ENCODE peak calls at places on chromosomes 5 and 9, in four cellular contexts. One of them, this sample, is unnamed.
A peak's percentile ranks its signal among the peaks of the same experiment; 100 is the strongest.

GRCh38 chr9:128276574-128277270 is 646 bp downstream of the SWI5 start:
- DNase-seq in WTC11: peak; percentile 45
- DNase-seq in HepG2: no peak
- DNase-seq in K562: peak; percentile 67
- DNase-seq in this sample: no peak

GRCh38 chr5:136208946-136209345 is 16.0 kb upstream of the SMIM32 start:
- DNase-seq in WTC11: no peak
- DNase-seq in K562: no peak
- DNase-seq in HepG2: no peak
- DNase-seq in this sample: no peak

GRCh38 chr5:174176511-174176910 is 131.0 kb downstream of the NSG2 start:
- DNase-seq in HepG2: no peak
- DNase-seq in K562: no peak
- DNase-seq in WTC11: no peak
- DNase-seq in this sample: no peak

GRCh38 chr9:23851024-23851629 is 25.1 kb upstream of the ELAVL2 start:
- DNase-seq in WTC11: peak; percentile 68
- DNase-seq in HepG2: no peak
- DNase-seq in K562: no peak
- DNase-seq in this sample: no peak

GRCh38 chr5:176549871-176550270 is 729 bp downstream of the CDHR2 start:
- DNase-seq in HepG2: no peak
- DNase-seq in K562: no peak
- DNase-seq in WTC11: no peak
- DNase-seq in this sample: no peak

GRCh38 chr9:96135071-96135825 is 166.7 kb downstream of the HSD17B3 start:
- DNase-seq in HepG2: no peak
- DNase-seq in WTC11: no peak
- DNase-seq in K562: no peak
- DNase-seq in this sample: no peak

GRCh38 chr5:32600057-32600622 is 14.8 kb downstream of the SUB1 start:
- DNase-seq in HepG2: no peak
- DNase-seq in K562: no peak
- DNase-seq in WTC11: no peak
- DNase-seq in this sample: no peak

GRCh38 chr5:43099615-43100014 is 21.1 kb upstream of the ZNF131 start:
- DNase-seq in K562: no peak
- DNase-seq in HepG2: no peak
- DNase-seq in WTC11: no peak
- DNase-seq in this sample: no peak

GRCh38 chr9:18910858-18911257 is 122.2 kb downstream of the SAXO1 start:
- DNase-seq in WTC11: no peak
- DNase-seq in K562: no peak
- DNase-seq in HepG2: no peak
- DNase-seq in this sample: no peak

GRCh38 chr5:139284295-139284694 is 9.2 kb upstream of the MATR3 start:
- DNase-seq in HepG2: no peak
- DNase-seq in WTC11: no peak
- DNase-seq in K562: no peak
- DNase-seq in this sample: no peak

GRCh38 chr5:139282195-139282557 is 11.4 kb upstream of the MATR3 start:
- DNase-seq in K562: no peak
- DNase-seq in HepG2: no peak
- DNase-seq in WTC11: no peak
- DNase-seq in this sample: no peak

GRCh38 chr5:139287890-139288635 is 5.5 kb upstream of the MATR3 start:
- DNase-seq in K562: no peak
- DNase-seq in HepG2: no peak
- DNase-seq in WTC11: no peak
- DNase-seq in this sample: no peak

GRCh38 chr5:139285651-139286392 is 7.7 kb upstream of the MATR3 start:
- DNase-seq in K562: no peak
- DNase-seq in WTC11: no peak
- DNase-seq in HepG2: no peak
- DNase-seq in this sample: no peak

DNA sequence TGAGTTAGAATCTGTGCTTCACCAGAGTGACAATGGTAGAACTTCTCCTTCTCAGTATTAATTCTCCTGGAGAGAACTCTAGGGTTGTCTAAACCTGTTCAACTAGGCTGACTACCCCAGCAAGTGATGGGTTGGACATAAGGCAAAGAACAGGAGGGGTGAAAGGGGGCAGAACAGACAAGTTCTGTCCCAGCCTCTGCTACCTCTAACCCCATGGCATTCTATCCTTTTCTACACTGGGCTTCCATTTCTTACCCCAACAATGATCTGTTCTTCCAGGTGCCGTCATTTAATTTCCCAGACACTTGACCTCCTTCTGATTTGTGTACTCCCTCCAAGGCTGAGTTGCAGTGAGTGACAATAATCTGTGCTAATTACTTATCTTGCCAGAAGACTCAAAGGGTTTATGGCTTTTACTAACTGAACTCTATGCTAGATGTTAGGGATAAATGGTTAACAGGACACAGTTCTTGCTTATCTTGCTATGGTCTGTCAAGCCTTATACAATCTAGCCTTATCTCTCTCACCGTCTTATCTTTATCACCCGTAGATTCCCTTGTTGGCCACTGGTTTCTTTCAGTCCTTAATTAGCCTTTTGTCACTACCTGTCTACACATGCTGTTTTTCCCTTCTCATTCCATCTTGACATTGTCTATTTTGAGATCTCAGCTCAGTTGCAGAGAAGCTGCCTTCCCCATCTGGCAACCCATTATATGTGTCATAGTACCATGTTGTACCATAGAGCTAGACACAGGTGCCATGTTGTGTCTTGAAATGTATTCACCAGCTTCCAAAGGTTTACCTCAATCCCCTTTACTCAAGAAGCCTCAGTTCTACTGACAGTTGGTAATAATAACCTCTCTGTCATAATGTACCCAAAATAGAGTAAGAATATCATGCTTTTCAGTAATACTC is 10.0 kb upstream of the MATR3 start:
- DNase-seq in HepG2: no peak
- DNase-seq in WTC11: no peak
- DNase-seq in K562: no peak
- DNase-seq in this sample: no peak
- TF ChIP-seq ETV6 in HepG2: no peak
- TF ChIP-seq ETV6 in WTC11: no peak
- TF ChIP-seq ETV6 in K562: no peak
- TF ChIP-seq ETV6 in this sample: no peak

GRCh38 chr5:1642621-1643061 is 118.9 kb upstream of the LPCAT1 start:
- DNase-seq in WTC11: no peak
- DNase-seq in K562: no peak
- DNase-seq in HepG2: no peak
- DNase-seq in this sample: no peak
- TF ChIP-seq ETV6 in WTC11: no peak
- TF ChIP-seq ETV6 in K562: no peak
- TF ChIP-seq ETV6 in HepG2: no peak
- TF ChIP-seq ETV6 in this sample: no peak

DNA sequence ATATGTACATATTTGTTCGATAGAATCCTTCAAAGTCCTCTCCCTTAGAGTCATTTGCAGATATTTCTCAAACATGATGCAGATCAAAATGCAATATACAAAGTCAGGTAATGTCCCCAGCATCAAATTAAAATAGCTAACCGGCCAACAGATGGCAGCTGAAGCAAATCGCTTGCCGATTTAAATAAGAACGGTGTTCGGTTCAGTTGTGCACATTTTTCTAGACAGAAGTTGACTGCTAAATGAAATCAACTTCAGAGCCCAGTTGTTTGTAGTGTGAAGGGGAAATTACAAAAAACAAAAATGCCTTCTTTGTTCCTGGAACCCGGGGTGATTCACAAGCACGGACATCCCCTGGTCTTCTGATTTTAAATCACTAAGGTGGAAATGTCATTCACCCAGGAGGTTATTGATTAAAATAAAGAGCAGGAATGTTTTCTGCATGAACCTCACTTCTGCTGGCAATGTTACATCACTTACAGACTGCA is 219.2 kb downstream of the EBF1 start:
- DNase-seq in K562: no peak
- DNase-seq in HepG2: no peak
- DNase-seq in WTC11: no peak
- DNase-seq in this sample: no peak
- TF ChIP-seq ETV6 in K562: no peak
- TF ChIP-seq ETV6 in HepG2: no peak
- TF ChIP-seq ETV6 in WTC11: no peak
- TF ChIP-seq ETV6 in this sample: no peak

GRCh38 chr5:133287500-133287899 is 235.7 kb downstream of the HSPA4 start:
- DNase-seq in HepG2: peak; percentile 12
- DNase-seq in WTC11: no peak
- DNase-seq in K562: peak; percentile 20
- DNase-seq in this sample: no peak
- TF ChIP-seq ETV6 in HepG2: no peak
- TF ChIP-seq ETV6 in WTC11: no peak
- TF ChIP-seq ETV6 in K562: no peak
- TF ChIP-seq ETV6 in this sample: no peak

DNA sequence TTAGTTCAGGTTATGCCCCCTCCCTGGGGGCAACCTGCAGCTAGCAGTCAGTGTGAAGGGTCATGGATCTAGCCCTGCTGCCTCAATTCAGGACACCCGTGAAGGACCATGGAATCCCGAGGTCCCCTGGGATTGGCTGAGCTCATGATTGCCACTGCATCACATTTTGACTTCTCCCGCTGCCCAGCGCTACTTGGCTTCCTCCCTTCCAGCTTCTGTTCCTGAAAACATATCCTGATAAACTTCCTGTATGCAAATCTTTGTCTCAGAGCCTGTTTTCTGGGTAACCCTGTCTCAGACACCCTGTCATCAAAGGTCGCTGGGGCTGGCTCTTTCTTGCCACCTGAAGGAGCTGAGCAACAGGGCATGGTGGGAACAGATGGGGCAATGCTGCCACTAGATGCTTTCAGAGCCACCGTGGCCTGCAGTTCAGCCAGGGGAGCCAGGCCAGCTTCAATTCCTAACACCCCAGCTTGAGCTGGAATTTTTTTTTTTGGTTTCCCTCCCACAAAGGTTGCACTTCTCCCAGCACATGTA is 154.3 kb upstream of the TBC1D2 start:
- DNase-seq in WTC11: no peak
- DNase-seq in K562: no peak
- DNase-seq in HepG2: no peak
- DNase-seq in this sample: no peak
- TF ChIP-seq ETV6 in WTC11: no peak
- TF ChIP-seq ETV6 in K562: no peak
- TF ChIP-seq ETV6 in HepG2: no peak
- TF ChIP-seq ETV6 in this sample: no peak

GRCh38 chr5:124263172-124263571 is 483.3 kb downstream of the ZNF608 start:
- DNase-seq in WTC11: no peak
- DNase-seq in HepG2: no peak
- DNase-seq in K562: no peak
- DNase-seq in this sample: no peak

GRCh38 chr5:124261133-124261532 is 485.3 kb downstream of the ZNF608 start:
- DNase-seq in WTC11: no peak
- DNase-seq in K562: no peak
- DNase-seq in HepG2: no peak
- DNase-seq in this sample: no peak

GRCh38 chr5:124262443-124262842 is 484.0 kb downstream of the ZNF608 start:
- DNase-seq in K562: no peak
- DNase-seq in WTC11: no peak
- DNase-seq in HepG2: no peak
- DNase-seq in this sample: no peak

GRCh38 chr5:124263680-124264491 is 482.6 kb downstream of the ZNF608 start:
- DNase-seq in HepG2: no peak
- DNase-seq in K562: no peak
- DNase-seq in WTC11: peak; percentile 14
- DNase-seq in this sample: no peak

GRCh38 chr5:124264499-124264898 is 481.9 kb downstream of the ZNF608 start:
- DNase-seq in HepG2: no peak
- DNase-seq in K562: no peak
- DNase-seq in WTC11: no peak
- DNase-seq in this sample: no peak
- TF ChIP-seq ETV6 in HepG2: no peak
- TF ChIP-seq ETV6 in K562: no peak
- TF ChIP-seq ETV6 in WTC11: no peak
- TF ChIP-seq ETV6 in this sample: no peak

DNA sequence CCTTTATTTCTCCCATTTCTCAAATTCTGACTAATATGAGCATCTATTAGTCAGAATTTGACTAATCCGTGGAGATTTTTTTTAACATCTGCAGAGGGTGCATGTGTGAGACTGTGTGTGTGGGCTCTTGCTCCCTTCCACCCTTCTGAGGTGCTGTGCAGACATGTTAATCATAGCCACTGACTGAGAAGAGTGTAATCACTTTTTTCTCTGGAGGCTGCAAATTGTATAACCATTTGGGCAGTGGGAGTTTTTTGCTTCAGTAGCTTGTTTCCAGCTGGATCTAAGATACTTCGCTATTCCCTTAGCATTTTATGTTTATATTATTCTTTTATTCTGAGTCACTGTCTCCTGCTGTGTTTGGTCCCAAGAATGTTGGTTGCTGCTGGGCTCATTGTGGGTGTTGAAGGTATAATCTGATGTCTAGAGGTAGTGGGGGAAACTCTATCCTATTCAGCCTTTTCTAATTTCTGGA is 66.2 kb downstream of the ARHGEF28 start:
- DNase-seq in HepG2: no peak
- DNase-seq in K562: no peak
- DNase-seq in WTC11: no peak
- DNase-seq in this sample: no peak
- TF ChIP-seq ETV6 in HepG2: no peak
- TF ChIP-seq ETV6 in K562: no peak
- TF ChIP-seq ETV6 in WTC11: no peak
- TF ChIP-seq ETV6 in this sample: peak; percentile 25

GRCh38 chr5:56106837-56107236 is 112.1 kb upstream of the IL6ST start:
- DNase-seq in WTC11: no peak
- DNase-seq in K562: no peak
- DNase-seq in HepG2: no peak
- DNase-seq in this sample: no peak
- TF ChIP-seq ETV6 in WTC11: no peak
- TF ChIP-seq ETV6 in K562: no peak
- TF ChIP-seq ETV6 in HepG2: no peak
- TF ChIP-seq ETV6 in this sample: no peak

GRCh38 chr5:172114875-172115422 is 73.1 kb downstream of the STK10 start:
- DNase-seq in K562: no peak
- DNase-seq in WTC11: no peak
- DNase-seq in HepG2: no peak
- DNase-seq in this sample: peak; percentile 93
- TF ChIP-seq ETV6 in K562: no peak
- TF ChIP-seq ETV6 in WTC11: no peak
- TF ChIP-seq ETV6 in HepG2: no peak
- TF ChIP-seq ETV6 in this sample: peak; percentile 91